ENCODE peak calls at places on chromosomes 16 and 17, in eight cellular contexts. F is cardiac fibroblast; S is fibroblast of the conjunctiva; W is mucosa of gallbladder; Q is B cell; G is HCT116; I is activated T-helper 1 cell treated with anti-CD3 and anti-CD28 coated beads, Interleukin-2, amount 50 U/mL, for 16 hours; B is retinal pigment epithelial cell. U is an unnamed sample.

GRCh38 chr16:24555346-24555872 is 16.0 kb downstream of the RBBP6 start:
- DNase-seq in F (no peak), S (no peak), W (no peak), Q (no peak), G (no peak), I (no peak), B (no peak), U (no peak)

GRCh38 chr17:44376124-44376523 is 12.5 kb upstream of the FAM171A2 start:
- DNase-seq in F (peak; percentile 26), S (peak; percentile 28), W (no peak), Q (no peak), G (no peak), I (no peak), B (no peak), U (peak; percentile 77)

GRCh38 chr17:49977463-49978389 is 8.7 kb downstream of the DLX4 start:
- DNase-seq in F (no peak), S (no peak), W (no peak), Q (no peak), G (no peak), I (no peak), B (no peak), U (no peak)

GRCh38 chr16:10065014-10065413 is 117.2 kb downstream of the GRIN2A start:
- DNase-seq in F (no peak), S (no peak), W (peak; percentile 28), Q (no peak), G (no peak), I (no peak), B (no peak), U (no peak)

GRCh38 chr17:42322382-42323267 is 34.3 kb downstream of the STAT5A start:
- DNase-seq in F (peak; percentile 96), S (peak; percentile 90), W (peak; percentile 94), Q (peak; percentile 93), G (peak; percentile 85), I (peak; percentile 92), B (peak; percentile 65), U (peak; percentile 87)

GRCh38 chr16:75019007-75019406 is 20.2 kb downstream of the ZNRF1 start:
- DNase-seq in F (peak; percentile 70), S (no peak), W (no peak), Q (no peak), G (no peak), I (no peak), B (no peak), U (no peak)

GRCh38 chr17:66540131-66540781 is 237.8 kb downstream of the PRKCA start:
- DNase-seq in F (peak; percentile 88), S (peak; percentile 39), W (no peak), Q (no peak), G (no peak), I (no peak), B (peak; percentile 63), U (no peak)

GRCh38 chr16:86931410-86931941 is 353.1 kb downstream of the FOXL1 start:
- DNase-seq in F (peak; percentile 87), S (no peak), W (peak; percentile 51), Q (no peak), G (no peak), I (no peak), B (peak; percentile 62), U (no peak)

GRCh38 chr16:22214402-22214801 is 8.3 kb downstream of the EEF2K start:
- DNase-seq in F (no peak), S (no peak), W (no peak), Q (no peak), G (no peak), I (no peak), B (no peak), U (no peak)

GRCh38 chr16:86515780-86516617 is 5.7 kb downstream of the FOXF1 start:
- DNase-seq in F (peak; percentile 9), S (no peak), W (no peak), Q (no peak), G (no peak), I (no peak), B (no peak), U (no peak)

GRCh38 chr16:49859139-49859947 is 3.4 kb upstream of the ZNF423 start:
- DNase-seq in F (peak; percentile 39), S (no peak), W (peak; percentile 44), Q (no peak), G (no peak), I (no peak), B (no peak), U (no peak)

GRCh38 chr16:73204359-73205152 is 156.6 kb upstream of the ZFHX3 start:
- DNase-seq in F (no peak), S (no peak), W (no peak), Q (no peak), G (no peak), I (no peak), B (no peak), U (no peak)

GRCh38 chr17:32929288-32929574 is 1.3 kb downstream of the TMEM98 start:
- DNase-seq in F (no peak), S (no peak), W (no peak), Q (no peak), G (no peak), I (no peak), B (no peak), U (no peak)

GRCh38 chr17:12605222-12605621 is 60.5 kb upstream of the MYOCD start:
- DNase-seq in F (peak; percentile 47), S (no peak), W (no peak), Q (no peak), G (no peak), I (no peak), B (no peak), U (no peak)

GRCh38 chr17:3295632-3296031 is 2.5 kb downstream of the OR3A1 start:
- DNase-seq in F (no peak), S (no peak), W (no peak), Q (no peak), G (no peak), I (no peak), B (no peak), U (no peak)

GRCh38 chr17:44024271-44024663 is 9.5 kb upstream of the TMEM101 start:
- DNase-seq in F (no peak), S (no peak), W (no peak), Q (no peak), G (no peak), I (no peak), B (no peak), U (no peak)

GRCh38 chr17:48814504-48814903 is 2.5 kb downstream of the TTLL6 start:
- DNase-seq in F (peak; percentile 64), S (no peak), W (peak; percentile 35), Q (peak; percentile 76), G (peak; percentile 60), I (peak; percentile 24), B (no peak), U (peak; percentile 82)

GRCh38 chr16:50372611-50373344 is 4.0 kb upstream of the BRD7 start:
- DNase-seq in F (peak; percentile 32), S (no peak), W (peak; percentile 58), Q (no peak), G (no peak), I (no peak), B (no peak), U (no peak)

GRCh38 chr17:80750263-80750662 is 205.6 kb downstream of the RPTOR start:
- DNase-seq in F (no peak), S (no peak), W (no peak), Q (no peak), G (no peak), I (no peak), B (no peak), U (no peak)

GRCh38 chr16:30697264-30698138 is 1.5 kb upstream of the SRCAP start:
- DNase-seq in F (no peak), S (no peak), W (no peak), Q (no peak), G (no peak), I (no peak), B (peak; percentile 86), U (peak; percentile 94)

GRCh38 chr16:72856797-72857196 is 191.1 kb downstream of the ZFHX3 start:
- DNase-seq in F (peak; percentile 40), S (no peak), W (no peak), Q (no peak), G (no peak), I (no peak), B (no peak), U (peak; percentile 75)

GRCh38 chr16:85420501-85421337 is 192.4 kb upstream of the GSE1 start:
- DNase-seq in F (peak; percentile 53), S (no peak), W (no peak), Q (peak; percentile 86), G (peak; percentile 49), I (peak; percentile 68), B (no peak), U (peak; percentile 94)

GRCh38 chr16:73171901-73172619 is 124.1 kb upstream of the ZFHX3 start:
- DNase-seq in F (no peak), S (no peak), W (no peak), Q (no peak), G (no peak), I (no peak), B (no peak), U (no peak)